ENCODE peak calls at places on chromosomes 11 and 22, in five cellular contexts. K is cardiac muscle cell, L is brain microvascular endothelial cell, M is left ventricle myocardium inferior, P is lung. H is an unnamed sample.

GRCh38 chr11:117610045-117610444 is 187.0 kb downstream of the DSCAML1 start:
- DNase-seq in M (no peak), L (peak; percentile 70), P (no peak), K (no peak), H (no peak)

GRCh38 chr11:35304393-35304790 is 115.0 kb downstream of the SLC1A2 start:
- DNase-seq in L (peak; percentile 63), M (no peak), P (no peak), K (peak; percentile 57), H (no peak)

GRCh38 chr11:123798079-123798478 is 8.1 kb downstream of the OR6M1 start:
- DNase-seq in P (no peak), M (no peak), K (peak; percentile 39), L (no peak), H (no peak)

GRCh38 chr11:60265373-60266214 is 14.9 kb upstream of the MS4A4A start:
- DNase-seq in P (no peak), M (no peak), K (peak; percentile 45), L (peak; percentile 40), H (no peak)

GRCh38 chr22:17331690-17332089 is 37.6 kb upstream of the CECR2 start:
- DNase-seq in K (no peak), L (no peak), M (no peak), P (no peak), H (no peak)

GRCh38 chr11:125441648-125442410 is 54.2 kb downstream of the FEZ1 start:
- DNase-seq in M (no peak), P (no peak), K (no peak), L (no peak), H (no peak)

GRCh38 chr22:25051073-25051472 is 98.6 kb downstream of the KIAA1671 start:
- DNase-seq in L (no peak), M (no peak), P (no peak), K (no peak), H (no peak)

GRCh38 chr11:86606270-86606848 is 66.1 kb downstream of the ME3 start:
- DNase-seq in L (no peak), M (no peak), K (no peak), P (no peak), H (no peak)

GRCh38 chr11:47185305-47186075 is 744 bp downstream of the PACSIN3 start:
- DNase-seq in P (peak; percentile 74), L (peak; percentile 11), M (peak; percentile 84), K (peak; percentile 43), H (no peak)

GRCh38 chr11:133955091-133955846 is 1.5 kb downstream of the IGSF9B start:
- DNase-seq in P (no peak), M (peak; percentile 79), L (no peak), K (no peak), H (no peak)

GRCh38 chr11:65104628-65105027 is 7.0 kb upstream of the TM7SF2 start:
- DNase-seq in K (no peak), P (no peak), M (no peak), L (no peak), H (no peak)

GRCh38 chr22:50016308-50016987 is 3.9 kb upstream of the IL17REL start:
- DNase-seq in L (no peak), M (no peak), K (no peak), P (no peak), H (no peak)

GRCh38 chr11:69840371-69841169 is 21.4 kb upstream of the FGF3 start:
- DNase-seq in K (no peak), M (no peak), L (no peak), P (no peak), H (no peak)

GRCh38 chr11:104892723-104893511 is 5.3 kb downstream of the CASP12 start:
- DNase-seq in P (no peak), K (peak; percentile 19), L (peak; percentile 69), M (no peak), H (no peak)

GRCh38 chr11:126886636-126887035 is 113.9 kb downstream of the KIRREL3 start:
- DNase-seq in M (no peak), L (no peak), K (no peak), P (no peak), H (no peak)

GRCh38 chr11:70786021-70786665 is 387.8 kb downstream of the CTTN start:
- DNase-seq in L (no peak), M (no peak), P (no peak), K (no peak), H (no peak)

GRCh38 chr11:66371627-66372415 is at the start of gene SLC29A2:
- DNase-seq in K (no peak), M (peak; percentile 73), P (peak; percentile 86), L (no peak), H (peak; percentile 51)

GRCh38 chr22:44319685-44320084 is 6.9 kb upstream of the SHISAL1 start:
- DNase-seq in K (no peak), M (no peak), P (no peak), L (no peak), H (no peak)

DNA sequence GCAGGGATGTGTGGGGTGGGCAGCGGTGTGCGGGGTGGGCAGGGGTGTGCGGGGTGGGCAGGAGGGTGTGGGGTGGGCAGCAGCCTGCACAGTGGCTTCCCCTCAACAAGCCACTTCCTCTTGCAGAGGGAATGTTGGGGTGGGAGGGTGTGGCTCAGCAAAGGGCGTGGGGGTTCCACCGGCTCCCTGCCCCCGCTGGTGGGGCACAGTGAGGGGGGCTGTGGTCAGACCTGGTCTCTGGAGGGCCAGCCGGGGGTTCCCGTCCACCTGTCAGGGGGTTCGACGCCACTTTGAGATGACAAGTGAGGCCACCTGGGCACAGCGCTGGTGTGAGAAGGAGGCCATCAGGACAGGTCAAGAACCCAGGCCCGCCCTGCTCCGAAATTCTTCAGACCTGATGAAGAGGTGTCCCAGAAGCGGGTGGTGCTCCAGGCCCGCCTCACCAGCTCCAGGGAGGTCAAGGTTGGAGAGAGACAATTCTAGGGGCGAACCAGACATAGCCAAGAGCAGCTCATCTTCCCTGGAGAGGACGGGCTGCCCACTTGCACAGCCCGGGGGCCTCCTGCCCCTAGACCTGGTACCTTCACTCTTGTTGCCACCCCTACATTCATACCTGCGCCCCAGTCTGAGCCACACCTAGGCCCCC is 1.3 kb downstream of the C11orf21 start:
- DNase-seq in L (no peak), K (no peak), P (peak; percentile 28), M (peak; percentile 24), H (no peak)
- H3K27ac ChIP-seq in L (no peak overlapping the region), K (no peak overlapping the region), P (no peak overlapping the region), M (peak overlapping the region; percentile 96), H (peak overlapping the region; percentile 51)

DNA sequence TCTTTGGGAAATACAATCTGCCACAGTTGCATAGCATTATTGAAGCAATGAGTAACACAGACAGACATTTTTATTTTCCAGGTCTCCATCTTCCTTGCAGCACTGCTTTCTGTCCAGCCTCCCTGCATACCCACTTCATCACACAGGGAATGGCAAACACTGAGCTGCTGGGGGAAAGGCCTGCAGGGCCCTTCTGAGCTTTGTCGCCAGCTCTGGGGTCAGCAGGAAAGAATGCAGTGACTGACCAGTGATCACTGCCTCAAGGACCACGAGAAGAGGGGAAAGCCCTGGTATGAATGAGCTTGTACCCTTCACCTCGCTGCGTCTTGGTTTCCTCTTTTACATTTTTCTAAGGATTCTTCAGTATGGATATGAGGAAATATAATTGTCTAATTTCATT is 21.3 kb upstream of the MICAL2 start:
- DNase-seq in K (no peak), M (no peak), L (no peak), P (no peak), H (no peak)
- H3K27ac ChIP-seq in K (peak overlapping the region; percentile 57), M (peak overlapping the region; percentile 90), L (peak overlapping the region; percentile 99), P (no peak overlapping the region), H (no peak overlapping the region)

DNA sequence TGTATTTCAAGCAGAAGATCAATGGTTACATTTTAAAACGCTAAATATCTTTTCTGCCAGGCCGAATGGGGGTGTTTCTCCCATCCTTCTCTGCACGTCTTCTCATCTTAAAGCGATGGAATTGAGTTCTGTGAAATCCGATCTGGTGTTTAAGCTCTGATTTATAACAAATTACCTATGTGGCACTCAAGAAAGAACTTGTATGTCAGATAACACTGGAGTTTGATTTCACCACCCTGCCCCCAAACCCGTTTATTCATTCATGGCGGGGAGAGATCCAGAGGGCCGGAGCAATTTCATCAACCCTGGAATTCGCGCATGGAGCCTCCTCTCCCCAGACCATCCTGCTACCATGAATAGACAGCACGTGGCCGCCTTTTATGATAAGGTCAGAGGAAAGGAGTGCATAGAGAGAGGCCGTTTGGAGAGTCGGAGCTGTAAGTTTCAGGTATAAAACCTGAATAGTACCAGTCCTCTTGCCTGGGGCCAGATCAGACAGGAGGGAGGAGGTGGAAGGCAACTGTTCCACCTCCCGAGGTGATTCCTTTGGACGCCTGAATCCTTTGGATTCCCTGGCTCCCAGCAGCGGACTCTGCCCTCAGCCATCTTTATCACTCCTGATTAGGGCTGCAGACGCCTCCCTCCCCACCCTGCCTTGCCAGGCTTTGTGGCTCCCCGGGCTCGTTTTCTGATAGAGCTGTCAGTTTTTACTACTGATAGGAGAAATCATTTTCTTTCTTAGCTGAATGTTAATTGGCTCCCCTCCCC is 27.3 kb upstream of the NFAM1 start:
- DNase-seq in K (no peak), M (no peak), P (no peak), L (no peak), H (no peak)
- H3K27ac ChIP-seq in K (peak overlapping the region; percentile 79), M (no peak overlapping the region), P (no peak overlapping the region), L (no peak overlapping the region), H (no peak overlapping the region)

GRCh38 chr11:1483445-1483961 is 3.1 kb downstream of the MOB2 start:
- DNase-seq in L (no peak), M (peak; percentile 15), P (no peak), K (no peak), H (no peak)

GRCh38 chr11:1482581-1483444 is 3.8 kb downstream of the MOB2 start:
- DNase-seq in K (no peak), P (peak; percentile 51), L (no peak), M (peak; percentile 15), H (no peak)

GRCh38 chr11:1480555-1481482 is 5.8 kb downstream of the MOB2 start:
- DNase-seq in K (no peak), L (no peak), P (no peak), M (peak; percentile 12), H (no peak)

GRCh38 chr11:1481483-1481825 is 5.1 kb downstream of the MOB2 start:
- DNase-seq in K (no peak), L (no peak), P (no peak), M (no peak), H (no peak)

GRCh38 chr11:1481861-1482441 is 4.6 kb downstream of the MOB2 start:
- DNase-seq in L (no peak), P (no peak), M (peak; percentile 11), K (no peak), H (no peak)
- H3K27ac ChIP-seq in L (no peak overlapping the region), P (no peak overlapping the region), M (peak overlapping the region; percentile 36), K (no peak overlapping the region), H (no peak overlapping the region)

GRCh38 chr11:107564877-107565218 is 687 bp downstream of the ALKBH8 start:
- DNase-seq in K (no peak), P (no peak), L (no peak), M (no peak), H (no peak)
- H3K27ac ChIP-seq in K (peak overlapping the region; percentile 1), P (peak overlapping the region; percentile 73), L (peak overlapping the region; percentile 83), M (peak overlapping the region; percentile 89), H (peak overlapping the region; percentile 77)

GRCh38 chr11:16081756-16082531 is 274.4 kb downstream of the SOX6 start:
- DNase-seq in P (no peak), L (no peak), K (no peak), M (no peak), H (no peak)
- H3K27ac ChIP-seq in P (no peak overlapping the region), L (no peak overlapping the region), K (no peak overlapping the region), M (peak overlapping the region; percentile 36), H (no peak overlapping the region)

DNA sequence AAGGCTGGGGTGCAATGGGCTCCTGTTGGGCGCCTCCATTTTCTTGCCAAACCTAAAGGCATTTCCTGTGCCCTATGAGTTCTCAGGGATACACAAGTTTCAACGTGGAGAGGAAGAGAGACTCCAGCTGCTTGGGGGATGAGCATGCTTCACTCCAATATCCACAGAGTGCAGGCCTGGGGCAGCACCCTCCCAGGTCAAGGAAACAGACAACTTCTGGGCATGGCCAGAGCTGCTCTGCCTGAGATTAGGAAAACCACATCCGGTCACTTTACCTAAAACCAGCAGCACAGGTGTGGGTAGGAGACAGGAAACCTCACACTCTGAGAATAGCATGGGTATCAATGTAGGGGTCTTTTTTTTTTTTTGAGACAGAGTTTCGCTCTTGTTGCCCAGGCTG is 28.7 kb downstream of the TMEM184B start:
- DNase-seq in P (no peak), K (no peak), M (no peak), L (no peak), H (no peak)
- H3K27ac ChIP-seq in P (no peak overlapping the region), K (no peak overlapping the region), M (peak overlapping the region; percentile 70), L (no peak overlapping the region), H (no peak overlapping the region)

H was measured in effector memory CD4-positive, alpha-beta T cell.